ENCODE peak calls at places on chromosomes 13 and 19, in seven cellular contexts. U is lower lobe of right lung; W is left ventricle myocardium inferior; G is PC-3; E is tibial nerve; A is SJSA1; K is CD8-positive, alpha-beta T cell. M is an unnamed sample. For H3K4me1, the result is how much of the 10 kb centered on the place peaks cover.

GRCh38 chr19:36972594-36972993 is 56.5 kb downstream of the ZNF568 start:
- DNase-seq in E (no peak), W (no peak), G (no peak), A (no peak), K (peak), U (no peak), M (no peak)

GRCh38 chr19:1944088-1944915 is 3.3 kb downstream of the CSNK1G2 start:
- DNase-seq in A (no peak), G (no peak), W (no peak), U (peak), K (no peak), E (no peak), M (no peak)

GRCh38 chr19:4375164-4375619 is 25.2 kb downstream of the SH3GL1 start:
- DNase-seq in E (no peak), K (no peak), W (no peak), A (peak), G (peak), U (peak), M (no peak)

GRCh38 chr13:26067601-26068000 is 15.8 kb upstream of the SHISA2 start:
- DNase-seq in A (no peak), E (no peak), W (no peak), U (no peak), G (peak), K (no peak), M (no peak)

GRCh38 chr13:47332149-47332548 is 435.3 kb upstream of the HTR2A start:
- DNase-seq in E (no peak), G (peak), A (no peak), W (no peak), U (no peak), K (no peak), M (no peak)

GRCh38 chr13:45336025-45336800 is 4.8 kb downstream of the TPT1 start:
- DNase-seq in E (no peak), W (no peak), G (no peak), K (no peak), A (no peak), U (no peak), M (no peak)

GRCh38 chr13:19183676-19184075 is 2.1 kb upstream of the TUBA3C start:
- DNase-seq in E (no peak), W (no peak), G (no peak), U (no peak), K (no peak), A (no peak), M (no peak)

GRCh38 chr19:13637664-13638063 is 126.7 kb upstream of the MRI1 start:
- DNase-seq in U (no peak), K (no peak), A (peak), W (no peak), G (peak), E (no peak), M (no peak)

GRCh38 chr13:98270819-98271218 is 93.8 kb upstream of the RNF113B start:
- DNase-seq in G (no peak), K (no peak), E (no peak), W (no peak), U (no peak), A (no peak), M (no peak)

GRCh38 chr19:9498183-9498902 is at the start of gene ZNF560:
- DNase-seq in U (no peak), W (no peak), A (no peak), G (no peak), E (no peak), K (no peak), M (no peak)

GRCh38 chr19:10260141-10260584 is 8.1 kb downstream of the MRPL4 start:
- DNase-seq in G (peak), W (no peak), E (no peak), K (no peak), A (no peak), U (peak), M (no peak)

GRCh38 chr19:27652281-27652680 is 1560.7 kb downstream of the UQCRFS1 start:
- DNase-seq in G (no peak), E (no peak), U (no peak), A (peak), K (no peak), W (no peak), M (no peak)

GRCh38 chr13:114096811-114097503 is 35.5 kb downstream of the RASA3 start:
- DNase-seq in E (peak), K (no peak), W (no peak), U (no peak), A (no peak), G (no peak), M (no peak)

GRCh38 chr19:2266183-2266993 is 10.2 kb upstream of the JSRP1 start:
- DNase-seq in G (peak), E (peak), A (no peak), W (peak), U (peak), K (no peak), M (no peak)

GRCh38 chr19:45591004-45591637 is 6.5 kb upstream of the OPA3 start:
- DNase-seq in E (no peak), W (no peak), U (peak), K (peak), G (no peak), A (no peak), M (no peak)

GRCh38 chr19:45591638-45592005 is 7.0 kb upstream of the OPA3 start:
- DNase-seq in U (no peak), E (no peak), K (no peak), W (no peak), G (no peak), A (no peak), M (no peak)

GRCh38 chr19:45589768-45590167 is 5.2 kb upstream of the OPA3 start:
- DNase-seq in U (no peak), G (no peak), W (no peak), K (no peak), E (no peak), A (no peak), M (no peak)

GRCh38 chr19:45592366-45592765 is 7.8 kb upstream of the OPA3 start:
- DNase-seq in A (no peak), U (no peak), E (no peak), K (no peak), W (no peak), G (peak), M (no peak)

DNA sequence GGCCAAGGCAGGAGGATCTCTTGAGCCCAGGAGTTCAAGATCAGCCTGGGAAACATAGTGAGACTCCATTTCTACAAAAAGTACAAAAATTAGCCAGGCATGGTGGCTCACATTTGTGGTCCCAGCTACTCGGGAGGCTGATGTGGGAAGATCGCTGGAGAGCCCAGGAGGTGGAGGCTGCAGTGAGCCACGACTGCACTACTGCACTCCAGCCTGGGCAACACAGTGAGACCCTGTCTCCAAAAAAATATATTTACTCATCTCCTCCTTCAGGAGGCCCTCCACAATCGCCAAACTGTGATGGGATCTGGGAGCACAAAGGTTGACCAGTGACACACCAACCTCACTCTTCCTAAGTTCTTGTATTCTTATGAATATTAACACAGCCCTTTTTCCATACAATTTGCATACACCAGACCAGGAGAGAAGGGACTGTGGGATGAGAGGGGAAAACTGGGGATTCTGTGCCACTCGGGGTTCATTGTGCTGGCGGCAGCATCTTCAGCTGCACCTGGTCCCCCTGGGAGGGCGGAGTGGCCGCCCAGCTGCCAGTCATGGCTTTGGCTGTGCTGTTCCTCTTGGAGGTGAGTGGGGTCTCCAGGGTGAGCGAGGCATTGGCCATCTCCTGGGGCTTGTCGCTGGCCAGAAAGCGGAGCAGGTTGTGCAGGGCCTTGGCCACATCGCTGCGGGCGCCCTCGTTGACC is 5.8 kb upstream of the OPA3 start:
- DNase-seq in E (no peak), W (no peak), K (no peak), G (no peak), A (no peak), U (no peak), M (no peak)
- H3K27ac ChIP-seq in E (no peak), W (no peak), K (no peak), G (no peak), A (no peak), U (no peak), M (no peak)

GRCh38 chr19:17237747-17238706 is 7.7 kb downstream of the NR2F6 start:
- DNase-seq in A (no peak), E (no peak), K (no peak), U (no peak), W (no peak), G (no peak), M (no peak)
- H3K4me1 ChIP-seq in A (under half), E (half or more), K (under half), U (half or more), W (half or more), G (under half), M (under half)

DNA sequence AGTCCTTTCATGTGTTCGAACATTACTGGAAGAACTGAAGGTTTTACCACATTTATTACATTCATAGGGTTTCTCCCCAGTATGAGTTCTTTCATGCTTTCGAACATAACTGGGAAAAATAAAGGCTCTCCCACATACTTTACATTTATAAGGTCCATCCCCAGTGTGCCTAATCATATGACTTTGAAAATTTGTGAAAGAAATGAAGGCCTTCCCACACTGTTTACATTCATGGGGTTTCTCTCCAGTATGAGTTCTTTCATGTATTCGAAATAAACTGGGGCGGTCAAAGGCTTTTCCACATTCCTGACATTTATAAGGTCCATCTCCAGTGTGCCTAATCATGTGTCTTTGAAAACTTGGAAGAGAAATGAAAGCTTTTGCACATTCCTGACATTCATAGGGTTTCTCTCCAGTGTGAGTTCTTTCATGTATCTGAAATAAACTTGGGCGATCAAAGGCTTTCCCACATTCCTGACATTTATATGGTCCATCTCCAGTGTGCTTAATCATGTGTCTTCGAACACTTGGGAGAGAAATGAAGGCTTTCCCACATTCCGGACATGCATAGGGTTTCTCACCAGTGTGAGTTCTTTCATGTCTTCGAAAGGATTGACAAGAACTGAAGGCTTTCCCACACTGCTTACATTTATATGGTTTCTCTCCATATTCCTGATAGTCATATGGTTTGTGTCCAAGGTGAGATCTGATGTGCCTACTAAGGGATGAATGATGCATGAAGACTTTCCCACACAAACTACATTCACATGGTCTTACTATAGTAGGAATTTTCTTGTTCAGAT is 24.0 kb downstream of the ZNF564 start:
- DNase-seq in K (no peak), U (no peak), E (no peak), A (no peak), W (no peak), G (peak), M (no peak)
- H3K4me3 ChIP-seq in K (peak), U (no peak), E (no peak), A (no peak), W (no peak), G (peak), M (no peak)

GRCh38 chr19:51473009-51473707 is 5.2 kb upstream of the CEACAM18 start:
- DNase-seq in E (peak), A (peak), K (peak), U (peak), W (peak), G (peak), M (peak)
- H3K27ac ChIP-seq in E (no peak), A (no peak), K (no peak), U (no peak), W (no peak), G (no peak), M (no peak)

GRCh38 chr13:76292726-76293125 is 593.5 kb downstream of the KCTD12 start:
- DNase-seq in W (no peak), G (no peak), E (no peak), U (no peak), K (no peak), A (no peak), M (no peak)

GRCh38 chr13:76292031-76292430 is 594.2 kb downstream of the KCTD12 start:
- DNase-seq in A (no peak), G (no peak), W (no peak), E (no peak), U (no peak), K (no peak), M (no peak)

GRCh38 chr13:76293346-76293745 is 592.9 kb downstream of the KCTD12 start:
- DNase-seq in W (no peak), G (peak), A (no peak), U (no peak), E (no peak), K (no peak), M (no peak)

GRCh38 chr13:76296751-76297150 is 589.5 kb downstream of the KCTD12 start:
- DNase-seq in K (no peak), U (no peak), G (no peak), W (no peak), A (no peak), E (no peak), M (no peak)

GRCh38 chr13:76293751-76294150 is 592.5 kb downstream of the KCTD12 start:
- DNase-seq in A (no peak), K (no peak), W (no peak), U (no peak), G (peak), E (no peak), M (no peak)
- H3K4me1 ChIP-seq in A (under half), K (under half), W (under half), U (under half), G (under half), E (under half), M (under half)

GRCh38 chr19:21604941-21605548 is 99.6 kb downstream of the ZNF429 start:
- DNase-seq in G (no peak), A (no peak), U (no peak), E (no peak), W (no peak), K (no peak), M (no peak)
- H3K4me3 ChIP-seq in G (peak), A (no peak), U (peak), E (peak), W (peak), K (peak), M (peak)

DNA sequence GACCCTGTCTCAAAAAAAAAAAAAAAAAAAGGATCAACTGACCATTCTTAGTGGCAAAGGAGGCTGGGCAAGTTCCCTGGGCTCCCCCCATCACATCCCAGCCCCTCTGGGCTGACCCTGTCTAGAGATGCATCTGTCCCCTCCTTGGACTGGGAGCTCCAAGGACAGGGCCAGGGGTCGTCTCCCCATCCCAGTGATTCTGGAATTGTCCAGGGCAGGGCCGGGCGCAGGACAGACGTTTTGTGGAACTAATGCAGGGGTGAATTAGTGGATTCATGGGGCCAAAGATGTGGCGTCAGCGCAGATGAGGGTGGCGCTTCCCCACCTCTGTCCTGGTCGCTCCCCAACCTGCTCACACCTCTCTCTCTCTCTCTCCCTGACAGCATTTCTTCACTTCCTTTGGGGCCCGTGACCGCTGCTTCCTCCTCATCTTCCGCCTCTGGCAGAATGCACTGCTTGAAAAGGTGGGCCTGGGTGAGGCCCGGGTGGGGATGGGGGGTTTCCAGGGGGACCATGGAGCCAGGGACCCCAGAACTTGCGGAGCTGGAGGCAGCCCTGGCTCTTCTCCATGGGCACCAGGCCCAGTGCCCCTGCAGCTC is 11.1 kb downstream of the GRAMD1A start:
- DNase-seq in U (no peak), W (no peak), K (peak), E (no peak), G (no peak), A (peak), M (no peak)
- H3K27ac ChIP-seq in U (no peak), W (peak), K (peak), E (no peak), G (no peak), A (no peak), M (peak)